ENCODE peak calls at places on chromosomes 16 and 17, in nine cellular contexts. R, A, T, F, W, B, Q, C and J are unnamed samples.

GRCh38 chr17:46727572-46728348 is 90.7 kb downstream of the WNT3 start:
- DNase-seq in A (no peak), Q (no peak), C (peak), B (no peak), W (no peak), F (no peak), T (no peak), R (no peak), J (no peak)

GRCh38 chr17:56125830-56126819 is 27.1 kb upstream of the ANKFN1 start:
- DNase-seq in R (peak), W (no peak), B (peak), Q (no peak), C (peak), A (no peak), F (peak), T (no peak), J (peak)

GRCh38 chr16:13014516-13014915 is 113.1 kb downstream of the SHISA9 start:
- DNase-seq in C (no peak), Q (no peak), T (no peak), B (no peak), F (no peak), A (no peak), R (peak), W (no peak), J (no peak)

GRCh38 chr17:32876414-32877163 is at the start of gene MYO1D:
- DNase-seq in A (peak), T (peak), W (peak), R (peak), B (peak), F (peak), Q (peak), C (no peak), J (peak)

GRCh38 chr17:6392609-6393367 is 42.1 kb downstream of the AIPL1 start:
- DNase-seq in Q (no peak), T (no peak), F (no peak), C (no peak), R (no peak), B (no peak), A (no peak), W (no peak), J (no peak)

GRCh38 chr16:23699100-23699499 is 13.9 kb downstream of the ERN2 start:
- DNase-seq in T (no peak), W (no peak), C (no peak), R (no peak), F (peak), Q (no peak), B (peak), A (no peak), J (peak)

GRCh38 chr17:6591599-6592158 is 35.3 kb upstream of the PITPNM3 start:
- DNase-seq in F (no peak), Q (no peak), A (no peak), W (no peak), R (peak), C (peak), B (no peak), T (no peak), J (no peak)

GRCh38 chr16:7376227-7376626 is 43.6 kb downstream of the RBFOX1 start:
- DNase-seq in R (no peak), Q (no peak), B (no peak), F (no peak), A (no peak), W (no peak), T (no peak), C (no peak), J (no peak)

GRCh38 chr17:28948873-28949184 is 2.5 kb downstream of the PHF12 start:
- DNase-seq in T (no peak), R (no peak), A (no peak), W (no peak), C (no peak), Q (no peak), F (no peak), B (no peak), J (no peak)

GRCh38 chr17:74212262-74212912 is 984 bp upstream of the TTYH2 start:
- DNase-seq in W (no peak), A (no peak), T (peak), B (no peak), R (no peak), C (no peak), F (no peak), Q (no peak), J (no peak)

GRCh38 chr16:68704232-68704867 is 32.7 kb upstream of the CDH1 start:
- DNase-seq in T (peak), Q (peak), R (peak), C (peak), F (peak), A (peak), W (no peak), B (peak), J (peak)

GRCh38 chr16:30053376-30054015 is 12.1 kb upstream of the ALDOA start:
- DNase-seq in B (no peak), F (no peak), A (no peak), T (no peak), C (peak), Q (no peak), W (no peak), R (peak), J (peak)